ENCODE peak calls at places on chromosomes 3 and 15, in ten cellular contexts. P is activated CD8-positive, alpha-beta T cell treated with anti-CD3 and anti-CD28 coated beads, Interleukin-2, amount 10 ng/mL, durations not matched to agents 7 days and 5 days; X is activated CD8-positive, alpha-beta memory T cell treated with anti-CD3 and anti-CD28 coated beads, Interleukin-2, amount 50 U/mL, for 4 hours; K is dorsolateral prefrontal cortex; L is KG1; S is HFF-Myc; D is kidney tubule cell; B is activated effector memory CD4-positive, alpha-beta T cell treated with anti-CD3 and anti-CD28 coated beads, Interleukin-2, amount 50 U/mL, for 16 hours; O is pancreas; H is hepatic stellate cell. E is an unnamed sample.

GRCh38 chr3:142929109-142929508 is 34.4 kb downstream of the PAQR9 start:
- DNase-seq in P (peak; percentile 63), X (peak; percentile 21), K (no peak), L (no peak), S (peak; percentile 11), D (peak; percentile 66), B (peak; percentile 70), O (peak; percentile 40), H (no peak), E (peak; percentile 47)

GRCh38 chr3:131549340-131549739 is 46.6 kb upstream of the MRPL3 start:
- DNase-seq in P (no peak), X (no peak), K (no peak), L (no peak), S (no peak), D (peak; percentile 12), B (no peak), O (no peak), H (no peak), E (peak; percentile 9)

GRCh38 chr3:44077267-44077666 is 164.4 kb upstream of the TOPAZ1 start:
- DNase-seq in P (no peak), X (no peak), K (no peak), L (no peak), S (no peak), D (no peak), B (no peak), O (no peak), H (no peak), E (no peak)

GRCh38 chr15:71002321-71002720 is 109.7 kb downstream of the LRRC49 start:
- DNase-seq in P (no peak), X (no peak), K (no peak), L (no peak), S (no peak), D (no peak), B (no peak), O (no peak), H (peak; percentile 4), E (no peak)

GRCh38 chr3:143443851-143444331 is 324.3 kb downstream of the CHST2 start:
- DNase-seq in P (peak; percentile 41), X (no peak), K (no peak), L (peak; percentile 31), S (peak; percentile 95), D (peak; percentile 100), B (no peak), O (no peak), H (peak; percentile 81), E (peak; percentile 49)

GRCh38 chr3:48306290-48306689 is 27.2 kb downstream of the SPINK8 start:
- DNase-seq in P (no peak), X (no peak), K (no peak), L (no peak), S (no peak), D (no peak), B (no peak), O (no peak), H (no peak), E (no peak)

GRCh38 chr3:146781059-146781458 is 175.9 kb upstream of the PLSCR5 start:
- DNase-seq in P (no peak), X (no peak), K (no peak), L (no peak), S (no peak), D (no peak), B (no peak), O (no peak), H (no peak), E (no peak)

GRCh38 chr15:50166216-50166615 is 15.8 kb upstream of the SLC27A2 start:
- DNase-seq in P (no peak), X (no peak), K (no peak), L (no peak), S (no peak), D (peak; percentile 80), B (no peak), O (no peak), H (peak; percentile 64), E (no peak)

GRCh38 chr15:90463381-90463780 is 66.3 kb upstream of the CRTC3 start:
- DNase-seq in P (no peak), X (no peak), K (no peak), L (no peak), S (no peak), D (peak; percentile 72), B (no peak), O (no peak), H (peak; percentile 45), E (no peak)

GRCh38 chr3:41301548-41301947 is 102.2 kb downstream of the CTNNB1 start:
- DNase-seq in P (no peak), X (no peak), K (no peak), L (no peak), S (no peak), D (no peak), B (no peak), O (no peak), H (no peak), E (no peak)

GRCh38 chr3:38482951-38483350 is 13.2 kb upstream of the EXOG start:
- DNase-seq in P (no peak), X (no peak), K (no peak), L (no peak), S (no peak), D (no peak), B (no peak), O (no peak), H (no peak), E (no peak)

GRCh38 chr3:149442845-149443544 is 31.5 kb upstream of the TM4SF4 start:
- DNase-seq in P (no peak), X (no peak), K (no peak), L (no peak), S (peak; percentile 38), D (peak; percentile 80), B (no peak), O (no peak), H (peak; percentile 73), E (no peak)

GRCh38 chr3:11755276-11755675 is 91.4 kb downstream of the TAMM41 start:
- DNase-seq in P (no peak), X (no peak), K (no peak), L (no peak), S (no peak), D (no peak), B (no peak), O (no peak), H (no peak), E (no peak)

GRCh38 chr3:136604961-136605360 is 147.2 kb downstream of the STAG1 start:
- DNase-seq in P (no peak), X (no peak), K (no peak), L (no peak), S (no peak), D (peak; percentile 42), B (no peak), O (no peak), H (no peak), E (no peak)

GRCh38 chr15:35427496-35427895 is 118.5 kb downstream of the DPH6 start:
- DNase-seq in P (no peak), X (no peak), K (no peak), L (no peak), S (no peak), D (no peak), B (no peak), O (no peak), H (no peak), E (no peak)

GRCh38 chr3:197339841-197340520 is 41.6 kb upstream of the DLG1 start:
- DNase-seq in P (no peak), X (no peak), K (no peak), L (no peak), S (no peak), D (peak; percentile 76), B (no peak), O (no peak), H (peak; percentile 60), E (no peak)

GRCh38 chr3:126294211-126294801 is 62.9 kb downstream of the KLF15 start:
- DNase-seq in P (no peak), X (no peak), K (no peak), L (no peak), S (no peak), D (no peak), B (no peak), O (no peak), H (peak; percentile 0), E (no peak)

GRCh38 chr3:126485956-126486884 is 10.5 kb upstream of the ZXDC start:
- DNase-seq in P (no peak), X (no peak), K (no peak), L (no peak), S (no peak), D (no peak), B (no peak), O (peak; percentile 4), H (no peak), E (no peak)

GRCh38 chr15:63605816-63606215 is 8.6 kb downstream of the FBXL22 start:
- DNase-seq in P (peak; percentile 83), X (peak; percentile 50), K (no peak), L (peak; percentile 20), S (no peak), D (no peak), B (peak; percentile 84), O (no peak), H (no peak), E (no peak)

GRCh38 chr15:60299452-60300047 is 98.2 kb downstream of the ANXA2 start:
- DNase-seq in P (no peak), X (no peak), K (no peak), L (no peak), S (peak; percentile 15), D (peak; percentile 43), B (no peak), O (peak; percentile 31), H (no peak), E (no peak)

GRCh38 chr3:94115482-94115881 is 52.6 kb downstream of the NSUN3 start:
- DNase-seq in P (no peak), X (no peak), K (no peak), L (no peak), S (peak; percentile 27), D (peak; percentile 21), B (no peak), O (no peak), H (peak; percentile 8), E (no peak)

GRCh38 chr3:129312671-129313414 is 34.2 kb downstream of the HMCES start:
- DNase-seq in P (no peak), X (no peak), K (no peak), L (no peak), S (no peak), D (no peak), B (no peak), O (no peak), H (no peak), E (peak; percentile 30)

GRCh38 chr3:11513817-11514135 is 129.9 kb downstream of the VGLL4 start:
- DNase-seq in P (no peak), X (no peak), K (no peak), L (no peak), S (no peak), D (no peak), B (no peak), O (no peak), H (no peak), E (no peak)

E was measured in DND-41.